ENCODE peak calls at places on chromosomes 4 and X, in six cellular contexts. I is right lobe of liver; X is naive thymus-derived CD4-positive, alpha-beta T cell; L is brain microvascular endothelial cell; N is SJSA1; Q is GM23338. C is an unnamed sample.
A peak's percentile ranks its signal among the peaks of the same experiment; 100 is the strongest.

GRCh38 chr4:1866095-1866755 is 5.0 kb upstream of the NSD2 start:
- DNase-seq in N (no peak), L (no peak), I (no peak), Q (no peak), X (no peak), C (no peak)

GRCh38 chr4:140952709-140953108 is 180.6 kb downstream of the RNF150 start:
- DNase-seq in N (no peak), Q (no peak), X (no peak), I (no peak), L (peak; percentile 41), C (no peak)

GRCh38 chr4:71498002-71498401 is 159.2 kb downstream of the SLC4A4 start:
- DNase-seq in Q (no peak), X (no peak), I (no peak), L (no peak), N (no peak), C (no peak)

GRCh38 chr4:38177792-38178665 is 217.8 kb downstream of the PTTG2 start:
- DNase-seq in X (peak; percentile 52), N (no peak), I (peak; percentile 85), Q (no peak), L (no peak), C (peak; percentile 50)

GRCh38 chrX:11558972-11559371 is 106.7 kb downstream of the ARHGAP6 start:
- DNase-seq in Q (peak; percentile 48), N (no peak), I (no peak), X (peak; percentile 41), L (no peak), C (peak; percentile 29)

GRCh38 chr4:109947457-109947856 is 34.8 kb downstream of the EGF start:
- DNase-seq in X (no peak), L (peak; percentile 54), N (no peak), I (no peak), Q (no peak), C (no peak)

GRCh38 chr4:139025841-139026240 is 10.3 kb downstream of the NOCT start:
- DNase-seq in I (no peak), X (no peak), N (no peak), L (no peak), Q (no peak), C (no peak)

GRCh38 chr4:158769175-158769831 is 477 bp downstream of the FNIP2 start:
- DNase-seq in L (no peak), I (peak; percentile 45), N (peak; percentile 48), Q (peak; percentile 54), X (peak; percentile 52), C (peak; percentile 51)

GRCh38 chrX:11944486-11944885 is 186.4 kb downstream of the MSL3 start:
- DNase-seq in L (peak; percentile 48), X (no peak), I (no peak), N (peak; percentile 52), Q (peak; percentile 74), C (no peak)

GRCh38 chr4:105306820-105307219 is 160.1 kb downstream of the TET2 start:
- DNase-seq in L (no peak), I (no peak), N (no peak), X (no peak), Q (no peak), C (no peak)

GRCh38 chrX:14554132-14554715 is 24.9 kb downstream of the GLRA2 start:
- DNase-seq in Q (no peak), X (no peak), I (no peak), N (no peak), L (no peak), C (no peak)

DNA sequence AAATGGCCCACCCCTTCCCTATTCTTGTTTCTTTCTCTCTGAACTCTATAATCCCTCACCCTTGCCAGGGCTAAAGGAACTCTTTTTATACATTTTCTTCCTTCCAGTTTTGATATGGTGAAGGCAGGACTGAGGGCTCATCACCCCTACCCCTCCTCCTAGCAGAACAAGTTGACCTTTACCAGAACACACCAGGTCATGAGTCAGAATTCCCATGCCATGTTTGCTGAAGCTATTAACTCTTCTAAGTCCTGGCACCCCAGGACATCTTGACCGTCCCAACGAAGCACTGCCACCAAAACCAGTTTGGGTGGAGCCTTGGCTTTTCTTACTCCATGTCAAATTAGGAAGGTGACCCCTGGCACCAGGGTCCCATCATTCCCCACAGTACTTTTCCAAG is 57.5 kb upstream of the DYNLT3 start:
- DNase-seq in N (no peak), X (no peak), I (no peak), Q (no peak), L (no peak), C (no peak)
- H3K27ac ChIP-seq in N (no peak overlapping the region), X (no peak overlapping the region), I (no peak overlapping the region), Q (no peak overlapping the region), L (no peak overlapping the region), C (no peak overlapping the region)

GRCh38 chr4:73166212-73166611 is 92.4 kb downstream of the ANKRD17 start:
- DNase-seq in N (no peak), Q (no peak), X (no peak), I (no peak), L (no peak), C (no peak)
- H3K36me3 ChIP-seq in N (peaks cover 74% of the 10 kb centered on the region), Q (peaks cover 5% of the 10 kb centered on the region), X (peaks cover 61% of the 10 kb centered on the region), I (no peaks in the 10 kb centered on the region), L (peaks cover 28% of the 10 kb centered on the region), C (peaks cover 24% of the 10 kb centered on the region)

DNA sequence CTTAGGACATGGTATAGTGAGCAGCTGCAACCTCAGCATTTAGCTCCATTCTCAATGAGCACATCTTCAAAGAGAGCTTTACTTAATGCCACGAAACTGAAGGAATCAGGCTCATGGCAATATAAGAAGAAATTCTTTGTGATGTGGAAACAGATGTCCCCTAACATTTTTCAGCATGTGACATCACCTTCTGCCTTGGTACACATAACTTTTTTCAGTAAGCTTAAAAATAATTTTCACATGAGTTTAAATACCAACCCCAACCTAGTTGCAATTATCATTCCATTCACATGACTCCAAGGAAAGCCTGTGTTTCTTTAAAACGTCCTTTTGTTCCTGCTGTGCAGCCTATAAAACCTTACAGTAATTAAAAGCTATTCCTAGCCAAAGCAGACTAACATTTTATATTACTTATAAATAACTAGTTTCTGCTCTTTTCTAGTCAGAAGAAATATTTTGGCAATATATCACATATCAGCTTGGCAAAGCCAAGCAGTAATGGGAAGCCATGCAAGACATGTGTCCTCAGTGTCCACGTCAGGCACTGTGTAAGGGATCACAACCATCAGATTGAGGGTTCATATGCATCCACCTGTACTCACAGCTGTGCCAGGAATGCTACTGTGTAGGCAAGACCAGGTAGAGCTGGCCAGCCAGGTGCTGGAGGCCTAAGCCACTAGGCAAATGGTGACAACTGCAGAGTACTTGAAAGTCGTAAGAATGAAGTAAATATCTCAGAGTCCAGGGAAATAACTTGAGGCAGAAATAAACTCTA is 466.6 kb downstream of the INPP4B start:
- DNase-seq in Q (no peak), N (no peak), L (peak; percentile 53), I (no peak), X (no peak), C (no peak)
- H3K27ac ChIP-seq in Q (no peak overlapping the region), N (peak overlapping the region; percentile 76), L (peak overlapping the region; percentile 57), I (no peak overlapping the region), X (peak overlapping the region; percentile 53), C (no peak overlapping the region)

GRCh38 chrX:16852617-16853179 is 17.5 kb downstream of the RBBP7 start:
- DNase-seq in X (no peak), Q (no peak), I (no peak), N (no peak), L (no peak), C (no peak)

GRCh38 chrX:16853537-16853936 is 16.6 kb downstream of the RBBP7 start:
- DNase-seq in I (no peak), Q (no peak), L (no peak), X (no peak), N (no peak), C (no peak)

GRCh38 chrX:16851827-16852226 is 18.3 kb downstream of the RBBP7 start:
- DNase-seq in N (no peak), Q (no peak), X (no peak), L (no peak), I (no peak), C (no peak)

GRCh38 chrX:16856744-16857143 is 13.4 kb downstream of the RBBP7 start:
- DNase-seq in L (no peak), N (no peak), X (no peak), Q (no peak), I (no peak), C (no peak)

DNA sequence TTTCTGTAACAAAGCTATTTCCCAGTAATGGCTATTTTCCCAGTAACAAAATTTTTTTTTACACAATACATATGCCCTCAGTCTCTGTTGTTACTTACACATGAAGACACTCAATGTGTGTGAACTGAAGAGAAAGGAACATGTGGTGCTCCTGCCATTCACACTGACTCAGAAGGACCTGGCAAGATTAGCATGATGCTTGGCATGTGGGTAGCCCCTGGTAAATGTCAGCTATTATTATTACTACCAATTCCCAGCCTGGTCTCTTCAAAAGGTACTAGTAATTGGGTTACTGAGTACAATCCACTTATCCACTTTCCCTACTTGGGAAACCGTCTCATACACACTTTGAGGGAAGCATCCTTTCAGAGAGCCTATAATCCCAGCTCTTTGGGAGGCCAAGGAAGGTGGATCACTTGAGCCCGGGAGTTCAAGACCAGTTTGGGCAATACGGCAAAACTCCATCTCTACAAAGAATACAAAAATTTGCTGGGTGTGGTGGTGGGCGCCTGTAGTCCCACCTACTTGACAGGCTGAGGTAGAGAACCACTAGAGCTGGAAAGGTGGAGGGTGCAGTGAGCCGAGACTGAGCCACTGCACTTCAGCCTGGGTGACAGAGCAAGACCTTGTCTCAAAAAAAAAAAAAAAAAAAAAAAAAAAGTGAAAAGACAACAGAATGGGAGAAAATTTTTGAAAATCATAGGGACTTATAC is 14.6 kb downstream of the RBBP7 start:
- DNase-seq in Q (no peak), N (no peak), L (no peak), X (no peak), I (no peak), C (no peak)
- H3K36me3 ChIP-seq in Q (peaks cover 8% of the 10 kb centered on the region), N (peaks cover 66% of the 10 kb centered on the region), L (peaks cover 8% of the 10 kb centered on the region), X (peaks cover 55% of the 10 kb centered on the region), I (no peaks in the 10 kb centered on the region), C (peaks cover 16% of the 10 kb centered on the region)

GRCh38 chr4:64407000-64407399 is 2.2 kb downstream of the TECRL start:
- DNase-seq in Q (no peak), N (no peak), X (no peak), I (no peak), L (no peak), C (no peak)

GRCh38 chr4:64409300-64409699 is at the start of gene TECRL:
- DNase-seq in I (no peak), Q (no peak), L (no peak), N (no peak), X (no peak), C (no peak)

GRCh38 chr4:64402684-64403083 is 6.6 kb downstream of the TECRL start:
- DNase-seq in Q (no peak), N (no peak), I (no peak), L (no peak), X (no peak), C (no peak)

GRCh38 chr4:64405761-64406160 is 3.5 kb downstream of the TECRL start:
- DNase-seq in X (no peak), N (no peak), I (no peak), Q (no peak), L (no peak), C (no peak)
- H3K27ac ChIP-seq in X (no peak overlapping the region), N (no peak overlapping the region), I (no peak overlapping the region), Q (no peak overlapping the region), L (no peak overlapping the region), C (no peak overlapping the region)